ENCODE peak calls at places on chromosomes 16 and 17, in seven cellular contexts. One of them, this sample, is unnamed.

GRCh38 chr17:38554430-38555350 is 51.1 kb downstream of the SRCIN1 start:
- DNase-seq in IMR-90: peak; percentile 14
- DNase-seq in H1: no peak
- DNase-seq in mesenchymal stem cell: no peak
- DNase-seq in H9: no peak
- DNase-seq in neuronal stem cell: no peak
- DNase-seq in mesendoderm: no peak
- DNase-seq in this sample: no peak

GRCh38 chr16:55502801-55503366 is 6.0 kb upstream of the LPCAT2 start:
- DNase-seq in neuronal stem cell: no peak
- DNase-seq in H9: peak; percentile 32
- DNase-seq in H1: no peak
- DNase-seq in mesenchymal stem cell: peak; percentile 92
- DNase-seq in mesendoderm: no peak
- DNase-seq in IMR-90: peak; percentile 93
- DNase-seq in this sample: peak; percentile 29

GRCh38 chr16:68237243-68238028 is 1.5 kb upstream of the ESRP2 start:
- DNase-seq in mesenchymal stem cell: peak; percentile 97
- DNase-seq in neuronal stem cell: peak; percentile 98
- DNase-seq in H9: peak; percentile 99
- DNase-seq in H1: peak; percentile 97
- DNase-seq in mesendoderm: peak; percentile 100
- DNase-seq in IMR-90: peak; percentile 96
- DNase-seq in this sample: peak; percentile 96

GRCh38 chr16:8958344-8958808 is 5.3 kb downstream of the USP7 start:
- DNase-seq in H9: no peak
- DNase-seq in mesendoderm: peak; percentile 42
- DNase-seq in neuronal stem cell: no peak
- DNase-seq in IMR-90: peak; percentile 69
- DNase-seq in H1: no peak
- DNase-seq in mesenchymal stem cell: peak; percentile 89
- DNase-seq in this sample: no peak

GRCh38 chr16:12578001-12578400 is 225.7 kb downstream of the CPPED1 start:
- DNase-seq in mesendoderm: no peak
- DNase-seq in H9: no peak
- DNase-seq in H1: no peak
- DNase-seq in mesenchymal stem cell: no peak
- DNase-seq in neuronal stem cell: no peak
- DNase-seq in IMR-90: no peak
- DNase-seq in this sample: no peak

GRCh38 chr16:13421726-13422125 is 498.2 kb upstream of the ERCC4 start:
- DNase-seq in H1: no peak
- DNase-seq in IMR-90: no peak
- DNase-seq in mesendoderm: peak; percentile 83
- DNase-seq in mesenchymal stem cell: peak; percentile 3
- DNase-seq in neuronal stem cell: no peak
- DNase-seq in H9: no peak
- DNase-seq in this sample: no peak

GRCh38 chr16:11667824-11668589 is at the start of gene SNN:
- DNase-seq in neuronal stem cell: peak; percentile 85
- DNase-seq in H1: no peak
- DNase-seq in mesenchymal stem cell: peak; percentile 87
- DNase-seq in H9: peak; percentile 81
- DNase-seq in mesendoderm: peak; percentile 92
- DNase-seq in IMR-90: peak; percentile 72
- DNase-seq in this sample: peak; percentile 88

GRCh38 chr16:56226840-56227525 is 35.7 kb downstream of the GNAO1 start:
- DNase-seq in mesenchymal stem cell: no peak
- DNase-seq in H9: no peak
- DNase-seq in mesendoderm: no peak
- DNase-seq in H1: no peak
- DNase-seq in neuronal stem cell: no peak
- DNase-seq in IMR-90: no peak
- DNase-seq in this sample: no peak

GRCh38 chr16:30429418-30429677 is 482 bp downstream of the DCTPP1 start:
- DNase-seq in H9: no peak
- DNase-seq in mesendoderm: no peak
- DNase-seq in H1: no peak
- DNase-seq in IMR-90: no peak
- DNase-seq in mesenchymal stem cell: no peak
- DNase-seq in neuronal stem cell: no peak
- DNase-seq in this sample: no peak

GRCh38 chr16:21704733-21705132 is 41.0 kb downstream of the OTOA start:
- DNase-seq in H1: no peak
- DNase-seq in mesendoderm: no peak
- DNase-seq in neuronal stem cell: no peak
- DNase-seq in mesenchymal stem cell: no peak
- DNase-seq in IMR-90: no peak
- DNase-seq in H9: no peak
- DNase-seq in this sample: no peak

GRCh38 chr16:56671706-56672105 is 2.1 kb downstream of the MT1H start:
- DNase-seq in H9: no peak
- DNase-seq in mesendoderm: no peak
- DNase-seq in mesenchymal stem cell: no peak
- DNase-seq in H1: no peak
- DNase-seq in neuronal stem cell: no peak
- DNase-seq in IMR-90: peak; percentile 44
- DNase-seq in this sample: no peak

GRCh38 chr17:41625602-41626001 is 1.2 kb upstream of the KRT17 start:
- DNase-seq in H1: no peak
- DNase-seq in neuronal stem cell: no peak
- DNase-seq in H9: no peak
- DNase-seq in IMR-90: no peak
- DNase-seq in mesendoderm: no peak
- DNase-seq in mesenchymal stem cell: no peak
- DNase-seq in this sample: no peak

GRCh38 chr16:23232806-23233205 is 50.3 kb downstream of the SCNN1G start:
- DNase-seq in mesendoderm: no peak
- DNase-seq in mesenchymal stem cell: no peak
- DNase-seq in H1: no peak
- DNase-seq in H9: no peak
- DNase-seq in IMR-90: no peak
- DNase-seq in neuronal stem cell: no peak
- DNase-seq in this sample: no peak

GRCh38 chr17:83151442-83152220 is 72.2 kb downstream of the METRNL start:
- DNase-seq in IMR-90: peak; percentile 43
- DNase-seq in neuronal stem cell: no peak
- DNase-seq in mesenchymal stem cell: peak; percentile 11
- DNase-seq in H9: peak; percentile 33
- DNase-seq in mesendoderm: peak; percentile 57
- DNase-seq in H1: no peak
- DNase-seq in this sample: peak; percentile 9

GRCh38 chr16:84464116-84464515 is 40.3 kb downstream of the MEAK7 start:
- DNase-seq in neuronal stem cell: no peak
- DNase-seq in mesenchymal stem cell: no peak
- DNase-seq in mesendoderm: no peak
- DNase-seq in IMR-90: no peak
- DNase-seq in H9: no peak
- DNase-seq in H1: no peak
- DNase-seq in this sample: no peak

GRCh38 chr16:19700319-19700781 is 17.7 kb downstream of the KNOP1 start:
- DNase-seq in H9: no peak
- DNase-seq in neuronal stem cell: no peak
- DNase-seq in H1: no peak
- DNase-seq in mesenchymal stem cell: peak; percentile 77
- DNase-seq in IMR-90: peak; percentile 70
- DNase-seq in mesendoderm: no peak
- DNase-seq in this sample: no peak

GRCh38 chr17:42247734-42248133 is 28.5 kb downstream of the STAT5B start:
- DNase-seq in neuronal stem cell: no peak
- DNase-seq in IMR-90: peak; percentile 81
- DNase-seq in H9: no peak
- DNase-seq in mesenchymal stem cell: peak; percentile 86
- DNase-seq in mesendoderm: peak; percentile 67
- DNase-seq in H1: no peak
- DNase-seq in this sample: peak; percentile 93

GRCh38 chr16:26335236-26335809 is 643.6 kb downstream of the HS3ST4 start:
- DNase-seq in H1: no peak
- DNase-seq in mesenchymal stem cell: no peak
- DNase-seq in mesendoderm: no peak
- DNase-seq in neuronal stem cell: no peak
- DNase-seq in H9: no peak
- DNase-seq in IMR-90: no peak
- DNase-seq in this sample: no peak

GRCh38 chr16:80569440-80570105 is 28.8 kb downstream of the DYNLRB2 start:
- DNase-seq in IMR-90: peak; percentile 46
- DNase-seq in H9: no peak
- DNase-seq in mesendoderm: no peak
- DNase-seq in neuronal stem cell: no peak
- DNase-seq in mesenchymal stem cell: no peak
- DNase-seq in H1: no peak
- DNase-seq in this sample: no peak

GRCh38 chr16:79146-80054 is 1.4 kb downstream of the MPG start:
- DNase-seq in H9: no peak
- DNase-seq in mesenchymal stem cell: peak; percentile 86
- DNase-seq in IMR-90: peak; percentile 73
- DNase-seq in neuronal stem cell: no peak
- DNase-seq in mesendoderm: peak; percentile 36
- DNase-seq in H1: no peak
- DNase-seq in this sample: no peak

GRCh38 chr17:7435676-7436555 is 681 bp downstream of the TMEM102 start:
- DNase-seq in mesenchymal stem cell: peak; percentile 48
- DNase-seq in mesendoderm: peak; percentile 84
- DNase-seq in IMR-90: no peak
- DNase-seq in H1: no peak
- DNase-seq in H9: peak; percentile 91
- DNase-seq in neuronal stem cell: peak; percentile 31
- DNase-seq in this sample: peak; percentile 35

GRCh38 chr16:2006317-2006716 is 3.3 kb downstream of the ZNF598 start:
- DNase-seq in IMR-90: no peak
- DNase-seq in H1: no peak
- DNase-seq in neuronal stem cell: no peak
- DNase-seq in mesendoderm: no peak
- DNase-seq in H9: no peak
- DNase-seq in mesenchymal stem cell: no peak
- DNase-seq in this sample: no peak

GRCh38 chr16:7577588-7577987 is 244.9 kb downstream of the RBFOX1 start:
- DNase-seq in mesenchymal stem cell: no peak
- DNase-seq in H9: no peak
- DNase-seq in H1: no peak
- DNase-seq in neuronal stem cell: no peak
- DNase-seq in mesendoderm: no peak
- DNase-seq in IMR-90: no peak
- DNase-seq in this sample: no peak

GRCh38 chr17:58352843-58353719 is 1.1 kb upstream of the SUPT4H1 start:
- DNase-seq in H9: peak; percentile 80
- DNase-seq in H1: no peak
- DNase-seq in mesendoderm: peak; percentile 81
- DNase-seq in IMR-90: peak; percentile 41
- DNase-seq in neuronal stem cell: peak; percentile 51
- DNase-seq in mesenchymal stem cell: peak; percentile 80
- DNase-seq in this sample: no peak

GRCh38 chr16:61730997-61731396 is 305.2 kb downstream of the CDH8 start:
- DNase-seq in H9: no peak
- DNase-seq in H1: peak; percentile 9
- DNase-seq in neuronal stem cell: no peak
- DNase-seq in IMR-90: no peak
- DNase-seq in mesendoderm: peak; percentile 44
- DNase-seq in mesenchymal stem cell: no peak
- DNase-seq in this sample: no peak

GRCh38 chr17:43908111-43908721 is 880 bp upstream of the MPP2 start:
- DNase-seq in IMR-90: peak; percentile 65
- DNase-seq in H9: peak; percentile 86
- DNase-seq in mesendoderm: peak; percentile 79
- DNase-seq in H1: no peak
- DNase-seq in neuronal stem cell: peak; percentile 59
- DNase-seq in mesenchymal stem cell: peak; percentile 65
- DNase-seq in this sample: peak; percentile 55

GRCh38 chr17:35540589-35541404 is 3.3 kb upstream of the SLFN12L start:
- DNase-seq in H9: no peak
- DNase-seq in mesenchymal stem cell: peak; percentile 53
- DNase-seq in H1: no peak
- DNase-seq in IMR-90: peak; percentile 51
- DNase-seq in mesendoderm: no peak
- DNase-seq in neuronal stem cell: no peak
- DNase-seq in this sample: peak; percentile 2

GRCh38 chr17:32019228-32019627 is 12.0 kb downstream of the LRRC37B start:
- DNase-seq in mesenchymal stem cell: no peak
- DNase-seq in neuronal stem cell: no peak
- DNase-seq in H1: no peak
- DNase-seq in mesendoderm: no peak
- DNase-seq in H9: no peak
- DNase-seq in IMR-90: no peak
- DNase-seq in this sample: no peak

GRCh38 chr16:4702466-4702808 is 9.1 kb downstream of the NUDT16L1 start:
- DNase-seq in mesendoderm: no peak
- DNase-seq in IMR-90: no peak
- DNase-seq in H9: no peak
- DNase-seq in mesenchymal stem cell: no peak
- DNase-seq in H1: no peak
- DNase-seq in neuronal stem cell: no peak
- DNase-seq in this sample: no peak
- H3K23ac ChIP-seq in mesendoderm: no peak overlapping the region
- H3K23ac ChIP-seq in IMR-90: no peak overlapping the region
- H3K23ac ChIP-seq in H9: no peak overlapping the region
- H3K23ac ChIP-seq in mesenchymal stem cell: no peak overlapping the region
- H3K23ac ChIP-seq in H1: no peak overlapping the region
- H3K23ac ChIP-seq in neuronal stem cell: no peak overlapping the region
- H3K23ac ChIP-seq in this sample: no peak overlapping the region

DNA sequence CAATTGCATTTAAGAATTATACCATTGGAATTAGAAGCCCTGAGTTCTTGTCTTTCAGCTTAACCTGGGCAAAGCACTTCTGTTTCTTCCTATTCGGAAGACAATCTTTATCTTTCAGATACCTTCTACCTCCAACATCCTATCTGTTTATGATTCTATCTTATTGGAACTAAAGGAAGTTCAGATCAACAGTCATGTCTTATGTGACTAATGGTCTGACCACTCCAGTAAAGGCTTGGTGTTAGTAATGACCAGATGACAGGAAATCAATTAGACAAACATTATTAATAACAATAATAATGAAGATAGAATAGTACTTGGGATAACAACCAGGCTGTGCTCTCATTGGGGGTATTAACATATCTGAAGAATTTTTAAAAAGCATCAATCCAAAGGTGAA is 11.3 kb downstream of the HS3ST3A1 start:
- DNase-seq in mesendoderm: no peak
- DNase-seq in IMR-90: peak; percentile 22
- DNase-seq in H1: no peak
- DNase-seq in neuronal stem cell: no peak
- DNase-seq in H9: no peak
- DNase-seq in mesenchymal stem cell: peak; percentile 24
- DNase-seq in this sample: peak; percentile 40
- H3K23ac ChIP-seq in mesendoderm: no peak overlapping the region
- H3K23ac ChIP-seq in IMR-90: peak overlapping the region; percentile 91
- H3K23ac ChIP-seq in H1: no peak overlapping the region
- H3K23ac ChIP-seq in neuronal stem cell: no peak overlapping the region
- H3K23ac ChIP-seq in H9: no peak overlapping the region
- H3K23ac ChIP-seq in mesenchymal stem cell: no peak overlapping the region
- H3K23ac ChIP-seq in this sample: no peak overlapping the region

GRCh38 chr16:27591837-27592236 is 41.9 kb downstream of the KATNIP start:
- DNase-seq in mesenchymal stem cell: no peak
- DNase-seq in H9: no peak
- DNase-seq in mesendoderm: no peak
- DNase-seq in neuronal stem cell: no peak
- DNase-seq in IMR-90: no peak
- DNase-seq in H1: no peak
- DNase-seq in this sample: no peak
- H3K23ac ChIP-seq in mesenchymal stem cell: no peak overlapping the region
- H3K23ac ChIP-seq in H9: no peak overlapping the region
- H3K23ac ChIP-seq in mesendoderm: no peak overlapping the region
- H3K23ac ChIP-seq in neuronal stem cell: no peak overlapping the region
- H3K23ac ChIP-seq in IMR-90: no peak overlapping the region
- H3K23ac ChIP-seq in H1: no peak overlapping the region
- H3K23ac ChIP-seq in this sample: no peak overlapping the region

GRCh38 chr17:63880706-63881105 is 1.0 kb downstream of the GH2 start:
- DNase-seq in IMR-90: no peak
- DNase-seq in H9: no peak
- DNase-seq in mesendoderm: peak; percentile 40
- DNase-seq in neuronal stem cell: no peak
- DNase-seq in H1: no peak
- DNase-seq in mesenchymal stem cell: no peak
- DNase-seq in this sample: no peak
- H3K23ac ChIP-seq in IMR-90: no peak overlapping the region
- H3K23ac ChIP-seq in H9: no peak overlapping the region
- H3K23ac ChIP-seq in mesendoderm: no peak overlapping the region
- H3K23ac ChIP-seq in neuronal stem cell: no peak overlapping the region
- H3K23ac ChIP-seq in H1: no peak overlapping the region
- H3K23ac ChIP-seq in mesenchymal stem cell: no peak overlapping the region
- H3K23ac ChIP-seq in this sample: no peak overlapping the region